ENCODE peak calls at places on chromosomes 1 and 21, in ten cellular contexts. Z is NCI-H1436; U is GDM1; H is epithelial cell of esophagus; S is psoas muscle; C is AG08396; B is amniotic stem cell; Q is RWPE1; Y is activated CD8-positive, alpha-beta memory T cell treated with anti-CD3 and anti-CD28 coated beads, Interleukin-2, amount 50 U/mL, for 4 hours; O is activated T-helper 1 cell treated with anti-CD3 and anti-CD28 coated beads, Interleukin-12 subunit alpha, Interleukin-12 subunit beta, Interleukin-2, Interleukin-4 antibody, amounts not matched to agents 30 ng/mL and 10 ng/mL and 1 ng/mL, durations not matched to agents 14 hours and 24 hours and 36 hours. V is an unnamed sample.

GRCh38 chr1:18681423-18681835 is 50.8 kb downstream of the PAX7 start:
- DNase-seq in Z (peak; percentile 10), U (no peak), H (peak; percentile 60), S (no peak), C (peak; percentile 61), B (no peak), Q (peak; percentile 74), Y (no peak), O (no peak), V (peak; percentile 75)

GRCh38 chr1:47708658-47709301 is 270.9 kb downstream of the FOXD2 start:
- DNase-seq in Z (no peak), U (no peak), H (no peak), S (no peak), C (peak; percentile 47), B (no peak), Q (no peak), Y (no peak), O (no peak), V (no peak)

GRCh38 chr21:16587141-16587570 is 857.4 kb downstream of the USP25 start:
- DNase-seq in Z (peak; percentile 58), U (no peak), H (peak; percentile 90), S (peak; percentile 76), C (peak; percentile 38), B (no peak), Q (peak; percentile 26), Y (no peak), O (no peak), V (no peak)

GRCh38 chr21:38300180-38300579 is 43.4 kb downstream of the KCNJ15 start:
- DNase-seq in Z (no peak), U (no peak), H (no peak), S (no peak), C (no peak), B (no peak), Q (no peak), Y (no peak), O (no peak), V (no peak)

GRCh38 chr1:183812686-183813569 is 8.0 kb downstream of the RGL1 start:
- DNase-seq in Z (no peak), U (no peak), H (peak; percentile 74), S (no peak), C (peak; percentile 57), B (peak; percentile 22), Q (no peak), Y (no peak), O (no peak), V (no peak)

GRCh38 chr1:3652538-3653285 is 396 bp downstream of the TP73 start:
- DNase-seq in Z (no peak), U (peak; percentile 5), H (no peak), S (no peak), C (no peak), B (no peak), Q (no peak), Y (no peak), O (no peak), V (no peak)

GRCh38 chr21:26169611-26170470 is 729 bp downstream of the APP start:
- DNase-seq in Z (peak; percentile 26), U (peak; percentile 37), H (peak; percentile 55), S (peak; percentile 71), C (peak; percentile 77), B (no peak), Q (peak; percentile 53), Y (peak; percentile 38), O (peak; percentile 17), V (no peak)

GRCh38 chr21:33801424-33802405 is 113.9 kb downstream of the ATP5PO start:
- DNase-seq in Z (peak; percentile 76), U (peak; percentile 39), H (peak; percentile 99), S (peak; percentile 54), C (peak; percentile 31), B (peak; percentile 53), Q (peak; percentile 87), Y (no peak), O (no peak), V (no peak)

GRCh38 chr21:25790122-25790951 is 55.6 kb downstream of the GABPA start:
- DNase-seq in Z (peak; percentile 17), U (peak; percentile 6), H (peak; percentile 46), S (no peak), C (peak; percentile 27), B (no peak), Q (peak; percentile 40), Y (no peak), O (no peak), V (peak; percentile 44)

GRCh38 chr1:224733021-224733911 is 117.1 kb downstream of the CNIH3 start:
- DNase-seq in Z (peak; percentile 72), U (no peak), H (peak; percentile 77), S (peak; percentile 72), C (peak; percentile 38), B (no peak), Q (no peak), Y (no peak), O (no peak), V (no peak)

GRCh38 chr1:109609881-109610280 is 9.5 kb downstream of the GNAT2 start:
- DNase-seq in Z (no peak), U (no peak), H (no peak), S (no peak), C (no peak), B (no peak), Q (no peak), Y (no peak), O (no peak), V (no peak)

GRCh38 chr1:209956116-209956515 is 18.1 kb downstream of the SYT14 start:
- DNase-seq in Z (no peak), U (no peak), H (peak; percentile 17), S (no peak), C (no peak), B (no peak), Q (no peak), Y (no peak), O (no peak), V (no peak)

GRCh38 chr1:172662464-172663109 is 3.7 kb downstream of the FASLG start:
- DNase-seq in Z (no peak), U (peak; percentile 94), H (peak; percentile 77), S (peak; percentile 58), C (peak; percentile 78), B (no peak), Q (peak; percentile 32), Y (peak; percentile 88), O (peak; percentile 79), V (peak; percentile 89)

GRCh38 chr1:220732621-220733020 is 15.5 kb upstream of the MTARC2 start:
- DNase-seq in Z (no peak), U (no peak), H (no peak), S (no peak), C (no peak), B (no peak), Q (no peak), Y (no peak), O (no peak), V (no peak)

GRCh38 chr21:41373253-41373652 is 11.4 kb downstream of the MX2 start:
- DNase-seq in Z (no peak), U (no peak), H (no peak), S (no peak), C (no peak), B (no peak), Q (no peak), Y (no peak), O (no peak), V (no peak)

GRCh38 chr21:32426592-32427051 is 14.1 kb downstream of the EVA1C start:
- DNase-seq in Z (no peak), U (no peak), H (peak; percentile 36), S (no peak), C (peak; percentile 24), B (no peak), Q (peak; percentile 41), Y (no peak), O (no peak), V (no peak)

GRCh38 chr1:89876463-89876862 is 55.6 kb downstream of the LRRC8D start:
- DNase-seq in Z (no peak), U (no peak), H (no peak), S (no peak), C (no peak), B (no peak), Q (no peak), Y (no peak), O (no peak), V (no peak)

GRCh38 chr1:42853116-42853884 is 6.9 kb downstream of the ZNF691 start:
- DNase-seq in Z (no peak), U (no peak), H (no peak), S (no peak), C (no peak), B (no peak), Q (no peak), Y (no peak), O (no peak), V (no peak)

GRCh38 chr1:91038582-91038981 is 16.7 kb upstream of the ZNF644 start:
- DNase-seq in Z (no peak), U (no peak), H (no peak), S (no peak), C (no peak), B (no peak), Q (no peak), Y (no peak), O (no peak), V (no peak)